ENCODE peak calls at places on chromosome 11, in nine cellular contexts. C is tibial nerve, Y is kidney, B is sigmoid colon, M is MM.1S, G is endodermal cell, K is uterus, O is A549, I is heart left ventricle. X is an unnamed sample.

GRCh38 chr11:44596541-44597276 is 31.2 kb downstream of the CD82 start:
- DNase-seq in C (no peak), Y (no peak), B (no peak), M (peak), G (peak), K (no peak), O (no peak), I (no peak), X (peak)

GRCh38 chr11:17593466-17594245 is 46.6 kb downstream of the OTOG start:
- DNase-seq in C (no peak), Y (peak), B (peak), M (no peak), G (peak), K (no peak), O (no peak), I (no peak), X (no peak)

GRCh38 chr11:102427068-102427467 is 25.5 kb downstream of the TMEM123 start:
- DNase-seq in C (no peak), Y (no peak), B (no peak), M (no peak), G (no peak), K (no peak), O (no peak), I (no peak), X (no peak)

GRCh38 chr11:85628771-85629341 is 463 bp downstream of the TMEM126B start:
- DNase-seq in C (no peak), Y (no peak), B (no peak), M (no peak), G (no peak), K (no peak), O (no peak), I (no peak), X (no peak)

GRCh38 chr11:133681901-133682300 is 149.6 kb upstream of the OPCML start:
- DNase-seq in C (no peak), Y (no peak), B (no peak), M (no peak), G (peak), K (no peak), O (no peak), I (no peak), X (no peak)

GRCh38 chr11:6127881-6128280 is 20.4 kb downstream of the OR56B4 start:
- DNase-seq in C (no peak), Y (no peak), B (no peak), M (no peak), G (no peak), K (no peak), O (no peak), I (no peak), X (no peak)

GRCh38 chr11:102819491-102819890 is 21.5 kb upstream of the MMP1 start:
- DNase-seq in C (no peak), Y (no peak), B (peak), M (peak), G (no peak), K (no peak), O (no peak), I (no peak), X (no peak)

GRCh38 chr11:12287009-12287373 is 90.4 kb upstream of the PARVA start:
- DNase-seq in C (peak), Y (peak), B (peak), M (no peak), G (peak), K (peak), O (peak), I (no peak), X (no peak)

GRCh38 chr11:70251583-70252285 is 18.8 kb upstream of the PPFIA1 start:
- DNase-seq in C (no peak), Y (peak), B (no peak), M (no peak), G (no peak), K (no peak), O (no peak), I (no peak), X (no peak)

GRCh38 chr11:87038235-87038960 is 664 bp downstream of the TMEM135 start:
- DNase-seq in C (no peak), Y (no peak), B (no peak), M (no peak), G (no peak), K (no peak), O (no peak), I (no peak), X (no peak)

GRCh38 chr11:75792997-75793800 is 21.8 kb upstream of the UVRAG start:
- DNase-seq in C (no peak), Y (peak), B (no peak), M (no peak), G (no peak), K (no peak), O (no peak), I (peak), X (no peak)

GRCh38 chr11:19432370-19433163 is 191.8 kb upstream of the E2F8 start:
- DNase-seq in C (peak), Y (no peak), B (no peak), M (peak), G (peak), K (no peak), O (no peak), I (no peak), X (no peak)

GRCh38 chr11:92784313-92784712 is 185.1 kb upstream of the MTNR1B start:
- DNase-seq in C (no peak), Y (no peak), B (no peak), M (no peak), G (no peak), K (no peak), O (no peak), I (no peak), X (no peak)

GRCh38 chr11:61488651-61489291 is 19.8 kb upstream of the LRRC10B start:
- DNase-seq in C (no peak), Y (peak), B (no peak), M (no peak), G (peak), K (peak), O (no peak), I (peak), X (no peak)

GRCh38 chr11:111665779-111666178 is 63.5 kb downstream of the SIK2 start:
- DNase-seq in C (no peak), Y (no peak), B (no peak), M (no peak), G (peak), K (no peak), O (no peak), I (no peak), X (no peak)

GRCh38 chr11:68780829-68781228 is 29.5 kb upstream of the TESMIN start:
- DNase-seq in C (no peak), Y (no peak), B (no peak), M (no peak), G (peak), K (no peak), O (peak), I (peak), X (no peak)

GRCh38 chr11:36790450-36790849 is 192.4 kb upstream of the RAG2 start:
- DNase-seq in C (no peak), Y (no peak), B (no peak), M (no peak), G (no peak), K (no peak), O (no peak), I (no peak), X (no peak)

GRCh38 chr11:36793542-36793926 is 195.5 kb upstream of the RAG2 start:
- DNase-seq in C (no peak), Y (no peak), B (no peak), M (no peak), G (peak), K (no peak), O (no peak), I (no peak), X (no peak)

GRCh38 chr11:36791957-36792356 is 193.9 kb upstream of the RAG2 start:
- DNase-seq in C (no peak), Y (no peak), B (no peak), M (no peak), G (no peak), K (no peak), O (no peak), I (no peak), X (no peak)

DNA sequence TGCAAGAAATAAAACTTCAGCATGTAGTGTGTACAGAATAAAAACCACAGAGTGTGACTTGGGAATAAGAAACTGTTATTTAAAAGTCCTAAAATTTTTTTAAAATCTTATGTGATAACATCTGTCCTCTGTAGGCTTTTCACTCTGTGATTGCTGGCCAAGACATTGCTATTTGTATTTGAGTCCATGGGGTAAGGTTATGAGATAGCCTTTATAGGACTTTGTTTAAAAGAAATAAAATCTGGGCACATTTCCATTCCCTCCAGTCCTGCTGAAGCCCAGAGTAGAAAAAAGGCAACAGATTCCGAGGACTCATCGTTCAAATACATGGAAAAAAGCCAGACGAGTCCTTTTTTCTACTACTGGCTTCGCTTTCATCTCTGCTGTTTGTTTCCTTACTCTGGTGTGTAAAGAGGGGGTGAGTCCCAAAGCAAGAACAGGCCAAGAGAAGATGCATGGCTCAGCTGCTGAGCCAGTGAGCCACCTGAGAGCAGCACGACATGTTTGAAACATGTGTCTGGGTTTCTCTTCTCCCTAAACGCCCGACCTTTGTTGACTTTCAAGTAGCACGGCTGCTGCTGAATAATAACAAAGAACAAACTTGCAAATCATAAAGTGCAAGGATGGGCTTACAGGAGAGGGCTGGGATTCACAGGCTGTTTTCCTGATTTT is 195.0 kb upstream of the RAG2 start:
- DNase-seq in C (no peak), Y (no peak), B (no peak), M (no peak), G (peak), K (no peak), O (no peak), I (no peak), X (no peak)
- H3K27ac ChIP-seq in C (no peak), Y (no peak), B (peak), M (no peak), G (no peak), K (no peak), O (no peak), I (no peak), X (no peak)

DNA sequence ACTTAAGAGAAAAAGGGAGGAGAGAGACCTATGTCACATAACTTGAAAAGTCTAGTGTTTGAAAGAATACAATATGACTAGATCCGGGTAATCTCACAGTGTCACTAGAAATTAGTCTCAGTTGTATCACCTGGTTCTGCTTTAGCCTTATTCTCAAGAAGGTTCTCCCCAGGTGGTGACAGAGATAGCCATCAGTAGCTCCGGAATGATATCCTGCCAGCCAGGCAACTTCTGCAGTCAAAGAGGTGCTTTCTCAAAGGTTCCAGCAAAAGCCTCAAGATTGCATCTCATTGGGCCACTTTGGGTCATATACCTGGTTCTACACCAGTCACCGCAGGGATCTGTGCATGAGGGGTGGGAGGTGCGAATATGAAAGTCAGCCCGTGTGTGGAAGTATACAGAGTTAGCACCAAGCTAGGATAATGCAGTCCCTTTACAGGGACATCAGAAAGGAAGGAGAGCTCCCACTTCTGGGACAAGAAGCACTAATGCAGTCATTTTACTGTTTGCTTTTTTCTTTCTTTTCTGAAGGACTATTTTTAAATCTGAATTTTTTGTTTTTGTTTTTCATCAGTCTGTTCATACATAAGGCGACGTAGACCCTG is 61.1 kb downstream of the CYB5R2 start:
- DNase-seq in C (no peak), Y (no peak), B (no peak), M (no peak), G (no peak), K (no peak), O (no peak), I (no peak), X (no peak)
- TF ChIP-seq CTCF in C (no peak), Y (no peak), B (no peak), M (no peak), G (no peak), K (no peak), O (no peak), I (no peak), X (no peak)

GRCh38 chr11:66853242-66854229 is 3.3 kb upstream of the LRFN4 start:
- DNase-seq in C (no peak), Y (peak), B (peak), M (no peak), G (peak), K (no peak), O (no peak), I (no peak), X (no peak)
- H3K27ac ChIP-seq in C (no peak), Y (no peak), B (no peak), M (no peak), G (no peak), K (no peak), O (no peak), I (no peak), X (no peak)

DNA sequence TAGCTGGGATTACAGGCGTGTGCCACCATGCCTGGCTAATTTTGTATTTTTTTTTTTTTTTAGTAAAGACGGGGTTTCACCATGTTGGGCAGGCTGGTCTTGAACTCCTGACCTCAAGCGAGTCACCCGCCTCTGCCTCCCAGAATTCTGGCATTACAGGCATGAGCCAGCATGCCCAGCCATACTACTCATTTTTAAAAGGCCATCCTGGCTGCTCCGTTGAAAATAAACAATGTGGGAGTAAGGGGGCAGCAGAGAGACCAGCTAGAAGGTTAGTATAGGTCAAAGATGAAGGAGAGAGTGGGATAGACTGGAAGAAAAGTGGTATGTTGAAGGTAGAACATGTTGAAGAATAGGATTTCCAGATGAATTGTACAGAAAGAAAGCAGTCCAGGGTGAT is 17.6 kb upstream of the LIN7C start:
- DNase-seq in C (no peak), Y (no peak), B (no peak), M (no peak), G (peak), K (no peak), O (peak), I (no peak), X (no peak)
- TF ChIP-seq CTCF in C (no peak), Y (no peak), B (no peak), M (no peak), G (peak), K (no peak), O (no peak), I (no peak), X (no peak)

DNA sequence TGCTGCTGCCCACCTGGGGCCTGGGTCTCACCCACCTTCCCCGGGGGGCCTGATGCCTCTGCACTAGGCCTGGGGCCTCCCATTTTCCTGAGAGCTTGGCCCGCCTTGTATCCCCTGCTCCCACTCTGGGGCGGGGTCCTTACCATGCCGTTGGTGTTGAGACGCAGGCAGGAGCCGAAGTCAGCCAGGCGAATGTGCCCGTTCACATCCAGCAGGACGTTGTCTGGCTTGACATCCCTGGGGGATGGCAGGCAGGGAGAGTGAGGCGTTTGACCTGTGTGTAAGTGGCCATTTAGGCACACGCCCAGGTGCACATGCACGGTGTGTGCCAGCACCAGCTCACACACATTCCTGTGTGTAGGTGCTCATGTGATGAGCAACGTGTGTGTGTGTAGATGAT is 5.1 kb downstream of the CDC42BPG start:
- DNase-seq in C (no peak), Y (no peak), B (no peak), M (no peak), G (no peak), K (no peak), O (no peak), I (no peak), X (no peak)
- H3K27ac ChIP-seq in C (no peak), Y (no peak), B (no peak), M (no peak), G (no peak), K (no peak), O (no peak), I (no peak), X (no peak)

GRCh38 chr11:2390871-2391662 is 9.5 kb upstream of the TSSC4 start:
- DNase-seq in C (no peak), Y (peak), B (peak), M (no peak), G (no peak), K (peak), O (peak), I (peak), X (no peak)
- TF ChIP-seq CTCF in C (no peak), Y (no peak), B (no peak), M (no peak), G (no peak), K (no peak), O (no peak), I (no peak), X (no peak)

GRCh38 chr11:108369064-108369463 is 98.3 kb downstream of the C11orf65 start:
- DNase-seq in C (no peak), Y (no peak), B (no peak), M (no peak), G (no peak), K (no peak), O (no peak), I (no peak), X (no peak)

GRCh38 chr11:108368134-108368533 is 99.2 kb downstream of the C11orf65 start:
- DNase-seq in C (no peak), Y (no peak), B (no peak), M (no peak), G (no peak), K (no peak), O (no peak), I (no peak), X (no peak)

GRCh38 chr11:108370990-108371389 is 96.3 kb downstream of the C11orf65 start:
- DNase-seq in C (no peak), Y (no peak), B (no peak), M (no peak), G (no peak), K (no peak), O (no peak), I (no peak), X (no peak)

GRCh38 chr11:108370315-108370714 is 97.0 kb downstream of the C11orf65 start:
- DNase-seq in C (no peak), Y (no peak), B (no peak), M (no peak), G (no peak), K (no peak), O (no peak), I (no peak), X (no peak)
- H3K27ac ChIP-seq in C (no peak), Y (no peak), B (no peak), M (no peak), G (no peak), K (no peak), O (no peak), I (no peak), X (no peak)

GRCh38 chr11:898540-899190 is 11.9 kb downstream of the CHID1 start:
- DNase-seq in C (peak), Y (no peak), B (no peak), M (no peak), G (peak), K (no peak), O (peak), I (no peak), X (no peak)
- TF ChIP-seq CTCF in C (no peak), Y (peak), B (no peak), M (no peak), G (peak), K (no peak), O (peak), I (no peak), X (no peak)

GRCh38 chr11:45815747-45816146 is 10.8 kb downstream of the SLC35C1 start:
- DNase-seq in C (no peak), Y (no peak), B (peak), M (no peak), G (peak), K (peak), O (peak), I (no peak), X (no peak)
- H3K27ac ChIP-seq in C (no peak), Y (no peak), B (no peak), M (no peak), G (no peak), K (no peak), O (no peak), I (no peak), X (no peak)

X was measured in CD4-positive, alpha-beta T cell.